ENCODE peak calls at places on chromosomes 7 and 10, in ten cellular contexts. D is spleen, U is psoas muscle, O is fibroblast of pulmonary artery, X is heart left ventricle, J is colonic mucosa, E is right lobe of liver, R is AG04450, G is BE2C, P is IMR-90. W is an unnamed sample.

GRCh38 chr7:130222-130572 is 62.2 kb upstream of the FAM20C start:
- DNase-seq in G (no peak), U (no peak), R (no peak), D (no peak), X (no peak), J (no peak), O (no peak), P (no peak), E (no peak), W (no peak)

GRCh38 chr10:71726673-71727428 is 7.3 kb upstream of the C10orf105 start:
- DNase-seq in E (peak; percentile 44), D (peak; percentile 82), O (no peak), G (no peak), U (no peak), X (no peak), P (no peak), R (no peak), J (peak; percentile 46), W (no peak)

GRCh38 chr7:20744913-20745587 is 41.6 kb downstream of the SP8 start:
- DNase-seq in X (no peak), R (no peak), D (no peak), E (no peak), G (no peak), J (no peak), O (no peak), P (no peak), U (no peak), W (peak; percentile 4)

GRCh38 chr7:101237206-101238067 is at the start of gene CLDN15:
- DNase-seq in R (no peak), U (peak; percentile 89), J (peak; percentile 86), O (peak; percentile 82), P (peak; percentile 61), G (no peak), E (peak; percentile 88), D (peak; percentile 67), X (peak; percentile 86), W (peak; percentile 50)

GRCh38 chr7:151110941-151111645 is 24.8 kb downstream of the AGAP3 start:
- DNase-seq in P (peak; percentile 65), G (peak; percentile 81), O (peak; percentile 73), R (no peak), E (peak; percentile 81), D (peak; percentile 92), U (peak; percentile 78), J (peak; percentile 86), X (peak; percentile 75), W (peak; percentile 80)

GRCh38 chr7:42151309-42151708 is 85.7 kb downstream of the GLI3 start:
- DNase-seq in O (peak; percentile 39), X (peak; percentile 15), G (no peak), R (peak; percentile 27), J (no peak), E (no peak), U (no peak), P (peak; percentile 71), D (no peak), W (no peak)

GRCh38 chr10:30970760-30971460 is 60.8 kb downstream of the ZNF438 start:
- DNase-seq in X (no peak), U (peak; percentile 31), R (no peak), P (peak; percentile 31), G (no peak), E (no peak), J (no peak), D (no peak), O (peak; percentile 48), W (peak; percentile 51)

GRCh38 chr10:132964231-132964630 is 21.9 kb upstream of the CFAP46 start:
- DNase-seq in O (no peak), J (no peak), P (no peak), D (peak; percentile 52), U (no peak), E (peak; percentile 40), R (no peak), G (no peak), X (no peak), W (no peak)

DNA sequence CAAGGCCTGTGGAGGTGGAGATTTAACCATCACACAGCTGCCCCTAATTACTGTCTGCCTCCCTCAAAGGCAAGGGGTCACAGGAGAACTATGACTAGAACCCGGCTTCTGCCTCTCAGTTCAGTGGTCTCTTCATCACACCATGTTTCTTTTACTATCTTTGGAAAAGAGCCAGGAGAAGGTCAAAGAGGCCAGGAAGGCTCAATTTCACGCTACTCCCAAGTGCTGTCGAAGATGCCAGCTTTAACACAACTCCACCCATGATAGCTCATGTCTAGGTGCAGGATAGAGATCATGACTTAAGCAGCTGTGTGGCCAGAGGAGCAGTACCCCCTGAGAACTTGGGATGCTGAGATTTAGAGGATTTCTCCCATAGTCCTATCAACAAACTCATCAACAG is 60.5 kb upstream of the OPALIN start:
- DNase-seq in O (no peak), U (no peak), E (no peak), D (no peak), P (no peak), X (no peak), R (no peak), G (no peak), J (no peak), W (no peak)
- TF ChIP-seq CTCF in O (no peak), U (no peak), E (no peak), D (no peak), P (no peak), X (no peak), R (no peak), G (no peak), J (no peak), W (no peak)

DNA sequence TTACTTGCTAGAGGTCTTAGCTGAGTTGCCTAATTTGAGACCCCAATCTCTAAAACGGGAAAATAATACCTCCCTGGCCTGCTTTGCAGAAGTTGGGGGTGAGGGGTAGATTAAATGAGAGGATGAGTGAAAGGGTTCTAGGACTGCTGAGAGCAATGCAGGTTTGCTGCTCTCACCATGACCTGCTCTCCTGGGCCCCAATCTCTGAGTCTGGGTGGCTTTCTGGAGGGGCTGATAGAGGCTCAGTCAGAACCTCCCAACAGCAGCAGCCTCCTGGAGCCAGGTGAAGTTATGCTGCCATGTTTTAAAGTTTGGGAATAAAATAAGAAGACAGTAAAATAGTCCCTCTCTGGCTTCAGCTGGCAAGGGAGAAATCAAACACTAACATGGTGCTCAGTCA is 7.3 kb downstream of the UROS start:
- DNase-seq in X (no peak), P (no peak), J (no peak), D (no peak), U (no peak), G (no peak), R (no peak), O (no peak), E (no peak), W (no peak)
- H3K4me3 ChIP-seq in X (no peak overlapping the region), P (no peak overlapping the region), J (no peak overlapping the region), D (no peak overlapping the region), U (no peak overlapping the region), G (no peak overlapping the region), R (no peak overlapping the region), O (no peak overlapping the region), E (no peak overlapping the region), W (no peak overlapping the region)

DNA sequence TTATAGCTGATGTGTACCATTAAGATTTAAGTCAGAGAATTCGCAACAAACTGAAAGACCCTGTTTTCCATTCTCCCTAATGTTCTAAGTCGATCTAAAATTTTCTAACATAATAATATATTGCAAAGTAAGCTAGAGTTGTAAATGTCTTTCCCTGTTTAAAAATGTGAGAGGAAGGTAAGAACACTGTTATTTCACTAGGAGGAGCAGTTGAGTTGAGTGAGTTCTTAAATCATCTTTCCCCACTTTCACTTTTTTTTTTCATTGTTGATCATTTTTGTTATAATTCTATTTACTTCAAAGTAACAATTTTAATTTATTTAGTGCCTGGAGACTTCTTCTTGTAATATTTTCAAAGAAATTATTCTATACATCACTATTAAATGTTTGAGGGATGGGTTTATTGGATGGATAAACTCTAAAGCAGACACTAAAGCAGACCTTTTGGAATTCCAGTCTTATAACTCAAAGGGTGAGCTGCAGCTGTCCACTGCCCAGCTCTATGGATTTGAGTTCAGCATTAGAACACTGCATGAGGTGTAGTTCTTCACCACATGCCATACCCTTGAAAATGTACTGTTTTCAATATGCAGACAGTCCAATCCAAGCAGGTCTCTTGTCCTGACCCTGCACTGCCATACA is 181.3 kb upstream of the FZD1 start:
- DNase-seq in U (no peak), G (no peak), P (peak; percentile 62), O (peak; percentile 67), X (no peak), R (no peak), D (no peak), J (no peak), E (no peak), W (peak; percentile 73)
- TF ChIP-seq CTCF in U (peak; percentile 40), G (peak; percentile 38), P (peak; percentile 70), O (peak; percentile 70), X (peak; percentile 49), R (peak; percentile 71), D (peak; percentile 43), J (peak; percentile 35), E (peak; percentile 16), W (peak; percentile 68)

GRCh38 chr10:116270691-116271592 is 2.1 kb downstream of the GFRA1 start:
- DNase-seq in R (no peak), G (no peak), D (no peak), J (peak; percentile 28), U (peak; percentile 64), O (no peak), P (peak; percentile 4), E (peak; percentile 60), X (no peak), W (no peak)

GRCh38 chr10:116269612-116270011 is 3.4 kb downstream of the GFRA1 start:
- DNase-seq in X (no peak), G (no peak), E (no peak), U (peak; percentile 27), P (no peak), J (no peak), R (no peak), O (no peak), D (no peak), W (no peak)

GRCh38 chr10:116272497-116273221 is at the start of gene GFRA1:
- DNase-seq in D (no peak), G (no peak), U (peak; percentile 44), O (peak; percentile 13), P (peak; percentile 7), X (no peak), E (peak; percentile 72), J (no peak), R (no peak), W (no peak)

GRCh38 chr10:116274141-116274861 is 1.3 kb upstream of the GFRA1 start:
- DNase-seq in D (no peak), U (no peak), P (no peak), J (no peak), R (no peak), E (peak; percentile 62), X (no peak), G (no peak), O (no peak), W (no peak)

DNA sequence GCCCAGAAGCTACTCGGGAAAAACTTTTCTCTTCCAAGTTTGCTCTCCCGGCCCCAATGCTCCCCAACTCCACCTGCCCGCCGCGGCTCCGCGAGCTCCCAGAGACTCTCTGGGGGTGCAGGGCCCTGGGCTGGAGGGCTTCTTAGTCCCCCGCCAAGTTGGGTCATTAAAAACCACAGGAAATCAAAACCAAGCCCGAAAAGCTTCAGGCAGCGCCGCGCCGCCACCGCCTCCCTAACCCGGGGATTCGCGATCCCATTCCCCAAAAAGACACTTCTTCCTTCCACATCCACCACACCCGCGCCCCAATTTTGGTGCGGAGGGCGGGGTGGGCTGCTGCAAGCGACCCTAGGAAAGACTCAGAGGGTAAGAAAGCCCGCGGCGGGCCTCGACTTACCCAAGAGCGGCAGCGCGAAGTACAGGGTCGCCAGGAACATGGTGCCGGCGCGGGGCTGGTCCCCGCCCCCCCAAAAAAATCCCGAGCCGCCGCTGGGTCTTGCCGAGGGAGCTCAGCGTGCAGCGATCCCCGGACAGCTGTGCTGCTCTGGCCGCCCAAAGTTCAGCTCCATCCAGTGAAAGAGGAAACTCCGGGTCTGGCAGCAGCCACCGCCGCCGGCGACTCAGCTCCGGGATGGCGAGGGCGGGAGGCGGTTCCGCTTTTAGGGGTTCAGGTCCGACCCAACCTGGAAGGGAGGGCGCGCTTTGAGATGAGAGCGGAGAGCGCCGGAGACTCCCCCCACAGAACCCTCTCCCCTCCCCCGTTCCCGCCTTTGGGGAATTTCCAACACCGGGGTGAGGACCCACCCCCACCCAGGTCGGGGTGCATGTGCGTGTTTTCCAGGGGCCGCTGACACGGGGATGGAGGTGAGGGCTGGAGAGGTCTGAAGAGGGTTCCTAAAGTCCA is 1.2 kb downstream of the GFRA1 start:
- DNase-seq in G (no peak), D (no peak), E (peak; percentile 74), X (no peak), J (no peak), U (peak; percentile 34), P (peak; percentile 4), R (no peak), O (no peak), W (no peak)
- H3K4me3 ChIP-seq in G (no peak overlapping the region), D (peak overlapping the region; percentile 50), E (peak overlapping the region; percentile 83), X (peak overlapping the region; percentile 34), J (peak overlapping the region; percentile 28), U (peak overlapping the region; percentile 71), P (peak overlapping the region; percentile 47), R (peak overlapping the region; percentile 51), O (peak overlapping the region; percentile 27), W (peak overlapping the region; percentile 41)

W was measured in choroid plexus epithelial cell.